ENCODE peak calls at places on chromosome 14, in five cellular contexts. L is ACHN; Q is RPMI7951; X is stimulated activated CD8-positive, alpha-beta memory T cell treated with anti-CD3 and anti-CD28 coated beads, Interleukin-15, amount 100 ng/mL, for 24 hours; D is stimulated activated naive B cell treated with anti-CD40 and anti-IgM and Interleukin-4, amounts not matched to agents 10 μg/mL and 1 μg/mL and 100 μg/mL, for 72 hours. T is an unnamed sample.

GRCh38 chr14:74508292-74508731 is 14.7 kb downstream of the ISCA2 start:
- DNase-seq in L (no peak), Q (no peak), X (no peak), D (no peak), T (no peak)

GRCh38 chr14:22819191-22819988 is 4.2 kb upstream of the SLC7A7 start:
- DNase-seq in L (no peak), Q (peak), X (no peak), D (no peak), T (no peak)

GRCh38 chr14:101446387-101446969 is 114.8 kb upstream of the DIO3 start:
- DNase-seq in L (no peak), Q (no peak), X (no peak), D (no peak), T (no peak)

GRCh38 chr14:68792830-68793733 is at the start of gene ZFP36L1:
- DNase-seq in L (peak), Q (peak), X (peak), D (peak), T (peak)

GRCh38 chr14:50344116-50344775 is 32.1 kb downstream of the DMAC2L start:
- DNase-seq in L (no peak), Q (no peak), X (no peak), D (peak), T (no peak)

GRCh38 chr14:105069887-105070759 is 4.9 kb upstream of the GPR132 start:
- DNase-seq in L (no peak), Q (peak), X (no peak), D (peak), T (peak)

GRCh38 chr14:69059658-69060648 is 80.9 kb upstream of the ACTN1 start:
- DNase-seq in L (peak), Q (peak), X (no peak), D (no peak), T (no peak)

GRCh38 chr14:37197421-37198272 is at the start of gene MIPOL1:
- DNase-seq in L (peak), Q (peak), X (peak), D (peak), T (no peak)

T was measured in KBM-7.